ENCODE peak calls at places on chromosomes 2 and 18, in six cellular contexts. H is GM12891, N is GM12878, L is H1, C is HepG2, G is K562. U is an unnamed sample.

GRCh38 chr2:74704216-74704615 is 50.2 kb downstream of the SEMA4F start:
- DNase-seq in L (no peak), C (no peak), G (no peak), N (no peak), H (no peak), U (no peak)

GRCh38 chr2:9441556-9441955 is 18.1 kb downstream of the CPSF3 start:
- DNase-seq in H (no peak), L (no peak), C (no peak), G (no peak), N (no peak), U (no peak)

GRCh38 chr18:28826062-28826565 is 649.2 kb upstream of the CDH2 start:
- DNase-seq in H (no peak), L (no peak), G (no peak), N (no peak), C (no peak), U (no peak)

GRCh38 chr18:10242922-10243680 is 211.3 kb upstream of the APCDD1 start:
- DNase-seq in G (no peak), L (no peak), C (no peak), N (no peak), H (no peak), U (no peak)

GRCh38 chr2:169734172-169734847 is 678 bp downstream of the KLHL23 start:
- DNase-seq in C (no peak), L (no peak), N (no peak), H (peak), G (peak), U (peak)

GRCh38 chr2:145323512-145323911 is 803.6 kb upstream of the ZEB2 start:
- DNase-seq in H (no peak), N (no peak), L (no peak), G (no peak), C (no peak), U (no peak)

GRCh38 chr2:115650827-115651226 is 1208.4 kb downstream of the DPP10 start:
- DNase-seq in N (no peak), C (no peak), G (no peak), H (no peak), L (no peak), U (no peak)

GRCh38 chr2:164868563-164869419 is 27.2 kb upstream of the COBLL1 start:
- DNase-seq in N (no peak), C (no peak), L (no peak), H (no peak), G (no peak), U (no peak)

GRCh38 chr2:8882094-8882493 is 44.7 kb upstream of the KIDINS220 start:
- DNase-seq in L (peak), C (peak), N (no peak), G (no peak), H (no peak), U (no peak)

GRCh38 chr2:240390091-240391073 is 45.1 kb upstream of the GPC1 start:
- DNase-seq in H (no peak), C (no peak), L (no peak), N (no peak), G (no peak), U (no peak)

GRCh38 chr2:16654775-16655456 is 10.7 kb downstream of the CYRIA start:
- DNase-seq in N (no peak), C (no peak), H (no peak), L (no peak), G (no peak), U (no peak)

GRCh38 chr2:12051831-12052230 is 305.4 kb downstream of the LPIN1 start:
- DNase-seq in C (no peak), G (no peak), H (no peak), N (no peak), L (no peak), U (no peak)

GRCh38 chr2:130762031-130762909 is 6.9 kb downstream of the AMER3 start:
- DNase-seq in H (no peak), G (no peak), N (no peak), C (no peak), L (no peak), U (no peak)

GRCh38 chr2:40279001-40279400 is 172.9 kb downstream of the SLC8A1 start:
- DNase-seq in H (no peak), C (no peak), L (no peak), N (no peak), G (no peak), U (no peak)

GRCh38 chr2:174023591-174024523 is 58.7 kb upstream of the SP3 start:
- DNase-seq in N (no peak), L (no peak), H (no peak), C (peak), G (no peak), U (no peak)
- TF ChIP-seq POLR2AphosphoS5 in N (no peak), L (no peak), H (no peak), C (no peak), G (no peak), U (no peak)

DNA sequence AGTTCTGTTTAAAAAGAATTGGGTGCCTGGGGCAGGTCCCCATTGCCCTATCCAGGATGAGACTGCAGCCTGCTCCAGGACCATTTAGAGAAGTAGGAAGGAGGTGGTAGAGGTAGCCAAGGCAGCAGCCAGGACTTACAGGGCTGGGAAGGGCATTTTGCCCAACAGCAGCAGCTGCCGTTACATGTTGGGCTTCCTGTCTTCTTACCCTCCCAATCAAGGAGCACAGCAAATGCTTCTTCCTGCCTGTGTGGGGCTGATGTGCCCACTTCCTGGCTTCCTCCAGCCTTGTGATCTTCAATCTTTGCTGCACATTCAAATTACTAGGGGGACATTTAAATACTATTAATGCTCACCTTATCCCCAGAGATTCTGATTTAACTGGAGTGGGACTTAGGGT is 112.0 kb downstream of the QPCT start:
- DNase-seq in C (no peak), G (no peak), N (no peak), H (no peak), L (no peak), U (no peak)
- TF ChIP-seq POLR2A in C (no peak), G (no peak), N (no peak), H (no peak), L (no peak), U (no peak)

GRCh38 chr2:176188969-176189665 is 649 bp downstream of the HOXD1 start:
- DNase-seq in L (no peak), H (no peak), C (no peak), N (no peak), G (no peak), U (no peak)
- TF ChIP-seq TAF1 in L (no peak), H (no peak), C (no peak), N (no peak), G (no peak), U (no peak)

GRCh38 chr18:47981830-47982229 is 51.4 kb upstream of the SMAD2 start:
- DNase-seq in G (no peak), H (no peak), N (no peak), L (no peak), C (no peak), U (no peak)

GRCh38 chr18:47978603-47979002 is 48.1 kb upstream of the SMAD2 start:
- DNase-seq in G (no peak), H (no peak), N (no peak), L (no peak), C (no peak), U (no peak)

GRCh38 chr18:47978141-47978540 is 47.7 kb upstream of the SMAD2 start:
- DNase-seq in L (no peak), N (no peak), C (no peak), G (no peak), H (no peak), U (no peak)

GRCh38 chr18:47981320-47981719 is 50.9 kb upstream of the SMAD2 start:
- DNase-seq in H (no peak), C (no peak), G (no peak), L (no peak), N (no peak), U (no peak)

DNA sequence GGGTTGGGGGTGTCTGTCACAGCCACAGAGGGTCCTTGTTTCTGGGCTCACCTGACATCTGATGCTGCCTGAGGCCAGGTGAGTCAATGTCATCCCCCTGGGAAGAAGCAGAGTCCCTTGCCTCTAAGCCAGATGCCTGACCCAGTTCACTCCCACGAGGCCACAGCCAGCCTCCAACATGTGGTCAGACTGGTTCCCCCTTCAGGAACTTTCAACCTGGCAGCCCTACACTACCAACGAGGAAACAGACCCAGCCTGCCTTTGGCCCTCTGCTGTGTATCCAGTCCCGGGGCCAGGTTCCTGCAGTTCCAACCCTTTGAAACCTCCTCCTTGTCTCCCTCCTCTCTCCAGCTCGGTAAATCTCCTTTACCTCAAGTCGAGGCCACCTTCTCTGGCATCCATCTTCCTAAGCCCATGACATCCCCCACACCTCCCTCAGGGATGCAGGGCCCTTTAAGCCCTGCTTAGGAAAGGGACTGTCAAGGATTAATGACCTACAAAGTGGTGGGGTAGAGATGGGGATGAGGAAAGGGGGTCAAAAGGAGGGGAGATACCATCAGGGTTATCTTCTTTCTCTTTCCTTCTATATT is 49.2 kb upstream of the SMAD2 start:
- DNase-seq in H (no peak), G (no peak), L (no peak), C (no peak), N (no peak), U (no peak)
- TF ChIP-seq POLR2AphosphoS5 in H (no peak), G (no peak), L (no peak), C (no peak), N (no peak), U (no peak)

DNA sequence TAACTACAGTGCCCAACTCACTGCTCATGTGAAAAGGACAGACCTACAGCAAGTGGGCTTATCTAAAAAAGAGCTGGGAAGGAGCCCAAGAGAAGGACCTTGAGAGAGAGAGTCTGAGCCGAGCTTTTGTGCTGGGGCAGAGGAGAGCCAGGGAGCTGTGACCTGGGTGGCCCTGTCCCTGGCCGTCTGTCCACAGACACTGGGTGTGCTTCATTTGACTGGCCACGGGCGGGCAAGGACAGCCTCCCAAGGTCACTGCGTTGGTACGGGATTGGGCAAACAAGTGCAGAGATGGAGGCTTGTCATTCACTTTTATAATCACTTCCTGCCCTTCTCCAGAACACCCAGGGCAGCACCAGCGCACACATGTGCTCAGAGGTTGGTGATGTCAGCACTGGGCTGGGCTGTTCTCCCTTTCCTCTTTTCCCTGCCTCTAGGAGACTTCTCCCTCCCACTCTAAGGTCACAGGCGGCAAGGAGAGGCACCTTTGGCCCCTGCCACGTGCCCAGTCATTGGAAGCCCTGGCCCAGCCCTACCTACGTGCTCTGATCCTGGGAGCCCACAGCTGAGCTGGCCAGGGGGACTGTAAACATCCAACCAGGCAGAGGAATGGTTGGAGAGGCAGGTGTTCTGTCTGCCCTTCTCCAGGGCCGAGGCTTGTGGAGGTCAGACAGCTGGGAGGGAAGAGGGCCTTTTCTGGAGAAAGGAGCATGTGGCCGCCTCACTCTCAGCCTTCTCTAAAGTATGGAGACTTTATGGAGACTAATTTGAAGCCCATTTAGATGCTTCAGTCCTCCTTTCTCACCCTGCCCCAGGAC is 6.4 kb upstream of the PSD4 start:
- DNase-seq in L (no peak), C (peak), G (no peak), H (no peak), N (no peak), U (no peak)
- TF ChIP-seq POLR2A in L (no peak), C (peak), G (no peak), H (no peak), N (no peak), U (no peak)